ENCODE peak calls at places on chromosome 19, in ten cellular contexts. E, Q, I, F, X, O, Z, A, Y and B are unnamed samples. For H3K9me3, the result is how much of the 10 kb centered on the place peaks cover.

GRCh38 chr19:39078436-39079200 is 5.5 kb upstream of the ACP7 start:
- DNase-seq in X (no peak), Q (peak), Y (no peak), F (no peak), I (no peak), E (no peak), O (no peak), A (peak), Z (no peak), B (no peak)

GRCh38 chr19:47742636-47743035 is 2.7 kb upstream of the NOP53 start:
- DNase-seq in I (no peak), Z (no peak), F (no peak), X (no peak), E (no peak), Q (no peak), Y (no peak), A (no peak), O (no peak), B (no peak)

GRCh38 chr19:44530777-44531176 is 1.3 kb upstream of the CEACAM20 start:
- DNase-seq in Q (no peak), F (no peak), X (no peak), Z (no peak), E (no peak), I (no peak), A (no peak), Y (no peak), O (no peak), B (no peak)

GRCh38 chr19:53880716-53881481 is 1.1 kb upstream of the PRKCG start:
- DNase-seq in A (no peak), Z (no peak), I (no peak), E (no peak), O (no peak), Y (no peak), X (no peak), F (no peak), Q (no peak), B (no peak)

GRCh38 chr19:3387645-3388589 is 21.5 kb downstream of the NFIC start:
- DNase-seq in O (peak), Z (peak), Y (peak), A (no peak), X (peak), E (no peak), Q (peak), I (peak), F (peak), B (peak)

GRCh38 chr19:47729799-47730520 is 15.4 kb upstream of the NOP53 start:
- DNase-seq in Q (peak), A (peak), O (peak), E (peak), Y (peak), Z (peak), X (peak), I (peak), F (peak), B (peak)

GRCh38 chr19:35013047-35013819 is 13.1 kb downstream of the GRAMD1A start:
- DNase-seq in Q (peak), F (peak), O (peak), I (peak), E (peak), A (peak), X (peak), Z (peak), Y (peak), B (peak)

GRCh38 chr19:18109731-18110671 is 12.4 kb downstream of the MAST3 start:
- DNase-seq in I (peak), F (no peak), A (peak), O (no peak), X (peak), Q (no peak), Y (peak), Z (peak), E (peak), B (peak)

GRCh38 chr19:53432088-53432661 is 391 bp downstream of the ZNF761 start:
- DNase-seq in X (peak), A (no peak), O (no peak), I (peak), E (peak), Z (peak), F (peak), Y (peak), Q (no peak), B (peak)

GRCh38 chr19:53989600-53990533 is 1.6 kb upstream of the CACNG6 start:
- DNase-seq in F (no peak), I (no peak), E (no peak), Y (no peak), Z (no peak), Q (peak), X (no peak), A (no peak), O (no peak), B (no peak)

GRCh38 chr19:7632340-7633203 is 947 bp downstream of the PCP2 start:
- DNase-seq in X (no peak), F (no peak), E (no peak), I (no peak), O (no peak), Y (no peak), A (no peak), Z (no peak), Q (no peak), B (no peak)

GRCh38 chr19:7637374-7638256 is 705 bp downstream of the STXBP2 start:
- DNase-seq in X (peak), A (no peak), O (no peak), Y (peak), Z (peak), E (no peak), F (no peak), Q (peak), I (no peak), B (no peak)

GRCh38 chr19:18495204-18495911 is 26.5 kb downstream of the ELL start:
- DNase-seq in I (peak), Z (no peak), Y (no peak), A (no peak), F (no peak), E (no peak), X (no peak), Q (no peak), O (no peak), B (no peak)

GRCh38 chr19:7908742-7909461 is 5.2 kb downstream of the MAP2K7 start:
- DNase-seq in Q (no peak), Z (no peak), F (no peak), E (no peak), O (no peak), X (no peak), I (no peak), Y (no peak), A (no peak), B (no peak)

DNA sequence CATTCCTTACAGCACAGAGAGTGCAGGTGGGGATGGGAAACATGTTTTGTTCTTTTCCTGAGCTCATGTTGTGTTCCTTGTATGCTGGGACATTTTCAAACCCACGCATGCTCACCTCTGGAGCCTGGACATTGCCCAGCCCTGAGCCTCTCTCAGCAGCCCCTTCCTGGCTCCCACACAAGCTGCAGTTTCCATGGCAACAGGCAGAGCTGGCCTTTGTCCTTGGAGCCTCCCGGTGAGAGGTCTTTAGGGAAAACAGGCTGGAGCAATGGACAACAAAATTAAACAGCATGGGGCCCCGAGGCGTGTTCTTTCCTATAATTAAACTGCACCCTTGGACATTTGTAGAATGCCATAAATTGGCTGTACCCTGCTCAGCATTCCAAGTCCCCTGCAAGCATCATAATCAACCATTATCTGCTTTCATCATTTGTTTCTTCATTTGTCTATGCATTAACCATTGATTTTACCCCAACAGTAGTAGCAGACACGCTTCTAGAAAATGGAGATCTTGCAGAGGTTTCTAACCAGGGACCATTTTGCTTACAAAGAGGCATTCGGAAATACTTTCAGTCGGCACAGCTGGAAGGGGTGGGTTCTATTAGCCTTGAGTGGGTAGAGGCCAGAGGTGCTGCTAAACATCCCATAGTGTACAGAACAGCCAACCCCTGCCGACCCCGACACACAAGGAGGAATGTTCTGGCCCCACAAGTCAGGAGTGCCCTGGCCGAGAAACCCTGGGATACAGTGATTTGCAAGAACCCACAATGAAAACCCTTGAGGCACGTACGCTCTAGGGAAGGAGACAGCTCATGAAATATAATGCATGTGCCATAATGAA is 133.4 kb upstream of the PEG3 start:
- DNase-seq in F (peak), Y (no peak), O (no peak), E (no peak), X (no peak), Z (no peak), Q (no peak), I (peak), A (peak), B (no peak)
- H3K9me3 ChIP-seq in F (under half), Y (under half), O (under half), E (half or more), X (under half), Z (under half), Q (half or more), I (under half), A (under half), B (under half)

GRCh38 chr19:49559443-49559842 is 20.9 kb downstream of the NOSIP start:
- DNase-seq in Y (no peak), Q (no peak), O (no peak), I (no peak), E (no peak), Z (no peak), F (no peak), A (no peak), X (no peak), B (no peak)
- TF ChIP-seq EP300 in Y (no peak), Q (no peak), O (no peak), I (no peak), E (no peak), Z (no peak), F (no peak), A (no peak), X (no peak), B (no peak)

DNA sequence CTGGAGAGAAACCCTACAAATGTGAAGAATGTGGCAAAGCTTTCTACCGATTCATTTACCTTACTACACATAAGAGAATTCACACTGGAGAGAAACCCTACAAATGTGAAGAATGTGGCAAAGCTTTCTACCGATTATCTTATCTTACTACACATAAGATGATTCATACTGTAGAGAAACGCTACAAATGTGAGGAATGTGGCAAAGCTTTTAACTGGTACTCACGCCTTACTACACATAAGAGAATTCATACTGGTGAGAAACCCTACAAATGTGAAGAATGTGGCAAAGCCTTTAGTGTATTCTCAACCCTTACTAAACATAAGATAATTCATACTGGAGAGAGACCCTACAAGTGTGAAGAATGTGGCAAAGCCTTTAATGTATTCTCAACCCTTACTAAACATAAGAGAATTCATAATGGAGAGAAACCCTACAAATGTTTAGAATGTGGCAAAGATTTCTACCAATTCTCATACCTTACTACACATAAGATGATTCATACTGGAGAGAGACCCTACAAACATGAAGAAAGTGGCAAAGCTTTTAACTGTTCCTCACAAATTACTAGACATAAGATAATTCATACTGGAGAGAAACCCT is 12.9 kb upstream of the ZNF493 start:
- DNase-seq in I (no peak), O (no peak), Q (no peak), X (no peak), F (no peak), Z (no peak), Y (no peak), A (no peak), E (no peak), B (no peak)
- H3K9me3 ChIP-seq in I (under half), O (half or more), Q (under half), X (half or more), F (under half), Z (under half), Y (half or more), A (half or more), E (half or more), B (under half)

GRCh38 chr19:21602105-21602658 is 96.8 kb downstream of the ZNF429 start:
- DNase-seq in Q (no peak), X (no peak), Z (no peak), Y (no peak), E (no peak), I (no peak), A (no peak), F (no peak), O (no peak), B (no peak)

GRCh38 chr19:21604941-21605548 is 99.6 kb downstream of the ZNF429 start:
- DNase-seq in Y (no peak), Z (no peak), A (no peak), F (no peak), O (no peak), Q (no peak), X (no peak), I (no peak), E (no peak), B (no peak)

GRCh38 chr19:21607453-21607852 is 102.1 kb downstream of the ZNF429 start:
- DNase-seq in Q (no peak), X (no peak), A (no peak), E (no peak), I (no peak), O (no peak), Z (no peak), F (no peak), Y (no peak), B (no peak)

GRCh38 chr19:21603431-21604153 is 98.2 kb downstream of the ZNF429 start:
- DNase-seq in X (no peak), A (no peak), O (no peak), Z (no peak), E (no peak), Y (no peak), Q (no peak), I (no peak), F (no peak), B (no peak)

DNA sequence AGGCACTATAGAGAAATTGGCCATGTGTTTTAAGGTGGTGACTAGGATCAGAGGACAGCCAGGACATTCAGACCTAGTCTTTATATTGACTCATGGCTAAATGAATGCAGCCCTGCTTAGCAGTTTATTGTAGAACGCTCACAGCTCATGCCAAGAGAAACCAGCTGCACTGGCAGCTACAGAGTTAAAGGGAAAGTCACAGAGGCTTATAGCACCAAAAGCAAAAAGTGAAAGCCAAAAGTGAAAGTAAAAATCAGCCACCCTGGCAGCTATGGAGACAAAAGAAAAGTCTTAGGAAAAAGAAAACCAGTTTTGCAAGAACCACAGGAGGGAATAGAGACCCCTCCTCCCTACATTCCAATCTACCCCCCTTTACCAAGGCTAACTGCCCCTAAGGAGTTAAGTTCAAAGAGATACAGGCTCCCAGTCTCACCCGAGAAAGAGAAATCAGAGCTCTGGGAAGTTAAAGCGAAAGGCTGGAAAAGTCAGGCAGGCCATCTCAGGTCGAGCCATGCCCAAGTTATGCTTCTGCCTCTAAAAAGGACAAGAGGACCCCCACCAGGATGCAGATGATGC is 99.0 kb downstream of the ZNF429 start:
- DNase-seq in E (peak), Y (no peak), O (no peak), X (no peak), F (no peak), A (no peak), I (no peak), Z (no peak), Q (no peak), B (no peak)
- TF ChIP-seq EP300 in E (peak), Y (no peak), O (no peak), X (no peak), F (no peak), A (no peak), I (no peak), Z (no peak), Q (no peak), B (no peak)

DNA sequence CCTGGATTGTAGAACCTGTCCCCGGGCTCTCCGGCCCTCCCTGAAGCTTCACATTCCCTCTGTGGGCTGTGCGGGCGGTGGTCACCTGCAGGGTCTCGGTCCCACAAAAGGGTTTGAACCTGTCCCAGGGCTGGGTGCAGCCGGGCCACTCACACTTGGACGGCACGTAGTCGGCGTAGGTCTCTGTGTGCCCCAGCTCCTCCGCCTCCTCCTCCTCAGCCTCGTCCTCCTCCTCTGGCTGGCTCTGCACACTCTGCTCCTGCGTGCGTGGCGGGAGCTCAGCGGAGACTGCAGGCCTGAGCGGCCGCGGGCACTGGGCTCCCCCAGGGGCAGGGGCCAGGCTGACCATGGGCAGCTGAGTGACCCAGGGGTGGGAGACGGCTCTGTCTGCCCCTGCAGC is 19.6 kb downstream of the GPX4 start:
- DNase-seq in E (no peak), I (no peak), X (no peak), Y (no peak), A (no peak), Z (no peak), O (no peak), F (no peak), Q (no peak), B (peak)
- H3K9me3 ChIP-seq in E (under half), I (under half), X (under half), Y (under half), A (under half), Z (under half), O (under half), F (under half), Q (under half), B (under half)

GRCh38 chr19:30504272-30504671 is 132.1 kb downstream of the ZNF536 start:
- DNase-seq in Q (no peak), Y (no peak), O (no peak), X (no peak), F (no peak), Z (no peak), E (no peak), A (no peak), I (no peak), B (no peak)

DNA sequence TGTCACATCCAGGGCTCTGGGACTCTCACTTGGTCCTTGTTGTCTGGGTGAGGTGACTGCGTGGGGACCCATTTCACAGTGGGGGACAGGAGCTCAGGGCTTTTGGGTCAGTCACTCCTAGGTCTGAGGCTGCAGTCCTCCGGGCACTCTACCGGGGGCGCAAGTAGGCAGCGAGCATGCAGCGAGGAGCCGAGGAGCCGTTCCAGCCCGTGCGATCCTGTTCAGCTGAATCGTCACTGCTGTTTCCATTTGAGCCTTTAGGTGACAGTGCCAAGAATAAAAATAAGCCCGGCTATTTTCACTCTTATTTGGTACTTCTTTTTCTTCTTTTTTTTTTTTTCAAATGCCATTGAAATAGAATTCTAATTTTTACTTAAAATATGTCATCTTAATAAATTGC is 126.5 kb downstream of the ZNF536 start:
- DNase-seq in O (no peak), F (no peak), I (no peak), Z (no peak), A (no peak), Y (no peak), Q (no peak), X (no peak), E (peak), B (no peak)
- TF ChIP-seq EP300 in O (no peak), F (no peak), I (no peak), Z (no peak), A (no peak), Y (no peak), Q (no peak), X (no peak), E (no peak), B (no peak)